ENCODE peak calls at places on chromosomes 16 and 17, in four cellular contexts. One of them, this sample, is unnamed.
A peak's percentile ranks its signal among the peaks of the same experiment; 100 is the strongest.

GRCh38 chr16:46620265-46621005 is 744 bp downstream of the SHCBP1 start:
- DNase-seq in aorta: no peak
- DNase-seq in mesenchymal stem cell: peak; percentile 30
- DNase-seq in effector memory CD4-positive, alpha-beta T cell: no peak
- DNase-seq in this sample: no peak

GRCh38 chr17:21595086-21595485 is 97.2 kb upstream of the KCNJ18 start:
- DNase-seq in mesenchymal stem cell: no peak
- DNase-seq in aorta: no peak
- DNase-seq in effector memory CD4-positive, alpha-beta T cell: no peak
- DNase-seq in this sample: no peak

GRCh38 chr17:76083536-76083935 is 4.6 kb downstream of the ZACN start:
- DNase-seq in aorta: peak; percentile 63
- DNase-seq in effector memory CD4-positive, alpha-beta T cell: no peak
- DNase-seq in mesenchymal stem cell: no peak
- DNase-seq in this sample: no peak

GRCh38 chr17:80025140-80025539 is 10.5 kb downstream of the TBC1D16 start:
- DNase-seq in aorta: peak; percentile 63
- DNase-seq in effector memory CD4-positive, alpha-beta T cell: no peak
- DNase-seq in mesenchymal stem cell: peak; percentile 34
- DNase-seq in this sample: no peak

GRCh38 chr17:15321556-15322250 is 19.7 kb downstream of the TEKT3 start:
- DNase-seq in aorta: no peak
- DNase-seq in effector memory CD4-positive, alpha-beta T cell: no peak
- DNase-seq in mesenchymal stem cell: no peak
- DNase-seq in this sample: no peak

GRCh38 chr17:17944253-17944652 is 27.9 kb downstream of the TOM1L2 start:
- DNase-seq in aorta: peak; percentile 41
- DNase-seq in mesenchymal stem cell: no peak
- DNase-seq in effector memory CD4-positive, alpha-beta T cell: no peak
- DNase-seq in this sample: no peak

GRCh38 chr16:29836623-29837022 is 16.4 kb downstream of the MVP start:
- DNase-seq in effector memory CD4-positive, alpha-beta T cell: no peak
- DNase-seq in aorta: no peak
- DNase-seq in mesenchymal stem cell: no peak
- DNase-seq in this sample: no peak

GRCh38 chr17:15341385-15341849 is at the start of gene TEKT3:
- DNase-seq in aorta: peak; percentile 93
- DNase-seq in effector memory CD4-positive, alpha-beta T cell: no peak
- DNase-seq in mesenchymal stem cell: peak; percentile 79
- DNase-seq in this sample: no peak

GRCh38 chr16:31080756-31081419 is 6.7 kb downstream of the ZNF646 start:
- DNase-seq in aorta: no peak
- DNase-seq in effector memory CD4-positive, alpha-beta T cell: no peak
- DNase-seq in mesenchymal stem cell: no peak
- DNase-seq in this sample: no peak

GRCh38 chr16:86515780-86516617 is 5.7 kb downstream of the FOXF1 start:
- DNase-seq in mesenchymal stem cell: peak; percentile 50
- DNase-seq in effector memory CD4-positive, alpha-beta T cell: no peak
- DNase-seq in aorta: peak; percentile 69
- DNase-seq in this sample: no peak

GRCh38 chr17:37118738-37119137 is 170.0 kb downstream of the AATF start:
- DNase-seq in mesenchymal stem cell: no peak
- DNase-seq in effector memory CD4-positive, alpha-beta T cell: no peak
- DNase-seq in aorta: no peak
- DNase-seq in this sample: no peak

GRCh38 chr17:77144227-77144626 is 3.5 kb downstream of the SEC14L1 start:
- DNase-seq in aorta: no peak
- DNase-seq in effector memory CD4-positive, alpha-beta T cell: no peak
- DNase-seq in mesenchymal stem cell: no peak
- DNase-seq in this sample: no peak

GRCh38 chr16:53166099-53166498 is 111.3 kb downstream of the CHD9 start:
- DNase-seq in mesenchymal stem cell: peak; percentile 41
- DNase-seq in effector memory CD4-positive, alpha-beta T cell: no peak
- DNase-seq in aorta: no peak
- DNase-seq in this sample: no peak

GRCh38 chr16:14669776-14670175 is 24.3 kb downstream of the PLA2G10 start:
- DNase-seq in mesenchymal stem cell: no peak
- DNase-seq in aorta: peak; percentile 57
- DNase-seq in effector memory CD4-positive, alpha-beta T cell: no peak
- DNase-seq in this sample: no peak

GRCh38 chr16:81319221-81319912 is 4.6 kb downstream of the GAN start:
- DNase-seq in mesenchymal stem cell: peak; percentile 60
- DNase-seq in aorta: no peak
- DNase-seq in effector memory CD4-positive, alpha-beta T cell: no peak
- DNase-seq in this sample: no peak

GRCh38 chr17:78252111-78252634 is 20.7 kb downstream of the TMEM235 start:
- DNase-seq in mesenchymal stem cell: no peak
- DNase-seq in effector memory CD4-positive, alpha-beta T cell: peak; percentile 63
- DNase-seq in aorta: peak; percentile 71
- DNase-seq in this sample: peak; percentile 68

GRCh38 chr17:8095361-8095760 is 7.8 kb upstream of the ALOX12B start:
- DNase-seq in aorta: no peak
- DNase-seq in effector memory CD4-positive, alpha-beta T cell: no peak
- DNase-seq in mesenchymal stem cell: no peak
- DNase-seq in this sample: no peak

GRCh38 chr17:10316986-10317834 is 55.6 kb downstream of the MYH13 start:
- DNase-seq in mesenchymal stem cell: peak; percentile 26
- DNase-seq in effector memory CD4-positive, alpha-beta T cell: no peak
- DNase-seq in aorta: peak; percentile 87
- DNase-seq in this sample: no peak

GRCh38 chr16:35252356-35252936 is 1793.0 kb downstream of the TP53TG3F start:
- DNase-seq in effector memory CD4-positive, alpha-beta T cell: no peak
- DNase-seq in mesenchymal stem cell: no peak
- DNase-seq in aorta: no peak
- DNase-seq in this sample: no peak

GRCh38 chr17:2222901-2223616 is 80.5 kb downstream of the SMG6 start:
- DNase-seq in aorta: no peak
- DNase-seq in mesenchymal stem cell: peak; percentile 60
- DNase-seq in effector memory CD4-positive, alpha-beta T cell: peak; percentile 56
- DNase-seq in this sample: peak; percentile 68

GRCh38 chr16:85227924-85228462 is 115.7 kb upstream of the CIBAR2 start:
- DNase-seq in aorta: peak; percentile 85
- DNase-seq in effector memory CD4-positive, alpha-beta T cell: no peak
- DNase-seq in mesenchymal stem cell: peak; percentile 90
- DNase-seq in this sample: no peak

DNA sequence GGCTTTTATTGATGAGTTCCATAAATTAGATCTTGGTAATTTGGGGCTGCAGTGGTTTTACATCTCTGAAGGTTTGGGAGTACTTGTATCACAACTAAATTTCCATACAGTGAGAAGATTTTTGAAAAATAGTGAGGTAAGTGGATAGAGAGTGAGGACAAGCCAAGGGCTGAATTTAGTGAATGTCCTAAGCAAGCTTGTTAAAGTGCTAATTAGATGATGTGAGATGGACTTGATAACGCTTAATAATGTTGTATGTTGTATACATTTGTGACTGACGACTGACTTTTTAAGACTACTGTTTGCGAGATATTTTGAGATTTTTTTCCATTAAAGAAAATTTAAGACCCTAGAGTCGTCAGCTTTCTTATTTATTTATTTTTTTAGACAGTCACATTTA is 3.9 kb downstream of the NFATC3 start:
- DNase-seq in effector memory CD4-positive, alpha-beta T cell: no peak
- DNase-seq in mesenchymal stem cell: no peak
- DNase-seq in aorta: no peak
- DNase-seq in this sample: no peak
- H3K4me3 ChIP-seq in effector memory CD4-positive, alpha-beta T cell: no peak overlapping the region
- H3K4me3 ChIP-seq in mesenchymal stem cell: no peak overlapping the region
- H3K4me3 ChIP-seq in aorta: no peak overlapping the region
- H3K4me3 ChIP-seq in this sample: peak overlapping the region; percentile 25

DNA sequence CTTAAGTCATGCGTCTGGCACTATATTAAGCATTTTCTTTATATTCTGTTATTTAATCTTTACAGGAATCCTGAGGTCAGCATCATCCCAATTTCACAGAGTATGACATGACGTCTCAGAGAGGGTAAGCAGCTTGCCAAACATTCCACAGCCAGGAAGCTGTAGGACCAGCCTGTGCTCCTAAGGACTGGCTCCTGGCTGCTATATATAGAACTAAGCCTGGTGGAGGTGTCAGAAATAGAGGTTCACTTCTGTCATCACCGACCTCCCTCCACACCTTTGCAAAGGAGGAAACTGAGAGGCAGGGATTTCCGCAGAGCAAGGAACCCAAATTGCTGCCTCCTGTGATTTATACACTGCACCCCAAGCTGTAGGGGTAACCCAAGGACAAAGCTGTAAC is 37.9 kb upstream of the NDRG4 start:
- DNase-seq in effector memory CD4-positive, alpha-beta T cell: no peak
- DNase-seq in aorta: no peak
- DNase-seq in mesenchymal stem cell: no peak
- DNase-seq in this sample: no peak
- H3K27me3 ChIP-seq in effector memory CD4-positive, alpha-beta T cell: peaks cover 27% of the 10 kb centered on the region
- H3K27me3 ChIP-seq in aorta: no peaks in the 10 kb centered on the region
- H3K27me3 ChIP-seq in mesenchymal stem cell: peaks cover 46% of the 10 kb centered on the region
- H3K27me3 ChIP-seq in this sample: peaks cover 23% of the 10 kb centered on the region

GRCh38 chr17:28662527-28662829 is 473 bp downstream of the SUPT6H start:
- DNase-seq in mesenchymal stem cell: no peak
- DNase-seq in aorta: no peak
- DNase-seq in effector memory CD4-positive, alpha-beta T cell: no peak
- DNase-seq in this sample: no peak
- H3K36me3 ChIP-seq in mesenchymal stem cell: peaks cover 32% of the 10 kb centered on the region
- H3K36me3 ChIP-seq in aorta: no peaks in the 10 kb centered on the region
- H3K36me3 ChIP-seq in effector memory CD4-positive, alpha-beta T cell: no peaks in the 10 kb centered on the region
- H3K36me3 ChIP-seq in this sample: peaks cover 5% of the 10 kb centered on the region

GRCh38 chr17:19646788-19647696 is 1.5 kb upstream of the ALDH3A2 start:
- DNase-seq in aorta: no peak
- DNase-seq in effector memory CD4-positive, alpha-beta T cell: no peak
- DNase-seq in mesenchymal stem cell: peak; percentile 35
- DNase-seq in this sample: no peak
- H3K4me3 ChIP-seq in aorta: no peak overlapping the region
- H3K4me3 ChIP-seq in effector memory CD4-positive, alpha-beta T cell: peak overlapping the region; percentile 96
- H3K4me3 ChIP-seq in mesenchymal stem cell: peak overlapping the region; percentile 85
- H3K4me3 ChIP-seq in this sample: no peak overlapping the region

GRCh38 chr16:1532771-1533170 is 695 bp upstream of the TMEM204 start:
- DNase-seq in mesenchymal stem cell: no peak
- DNase-seq in effector memory CD4-positive, alpha-beta T cell: no peak
- DNase-seq in aorta: no peak
- DNase-seq in this sample: no peak

GRCh38 chr16:1531638-1531910 is 1.9 kb upstream of the TMEM204 start:
- DNase-seq in effector memory CD4-positive, alpha-beta T cell: no peak
- DNase-seq in mesenchymal stem cell: no peak
- DNase-seq in aorta: no peak
- DNase-seq in this sample: no peak

GRCh38 chr16:1530883-1531637 is 2.4 kb upstream of the TMEM204 start:
- DNase-seq in mesenchymal stem cell: peak; percentile 90
- DNase-seq in effector memory CD4-positive, alpha-beta T cell: no peak
- DNase-seq in aorta: no peak
- DNase-seq in this sample: no peak

GRCh38 chr16:1533443-1533951 is at the start of gene TMEM204:
- DNase-seq in effector memory CD4-positive, alpha-beta T cell: no peak
- DNase-seq in mesenchymal stem cell: peak; percentile 72
- DNase-seq in aorta: peak; percentile 88
- DNase-seq in this sample: no peak

GRCh38 chr16:1532081-1532760 is 1.2 kb upstream of the TMEM204 start:
- DNase-seq in effector memory CD4-positive, alpha-beta T cell: no peak
- DNase-seq in mesenchymal stem cell: peak; percentile 38
- DNase-seq in aorta: no peak
- DNase-seq in this sample: no peak
- H3K27me3 ChIP-seq in effector memory CD4-positive, alpha-beta T cell: no peaks in the 10 kb centered on the region
- H3K27me3 ChIP-seq in mesenchymal stem cell: no peaks in the 10 kb centered on the region
- H3K27me3 ChIP-seq in aorta: no peaks in the 10 kb centered on the region
- H3K27me3 ChIP-seq in this sample: no peaks in the 10 kb centered on the region

GRCh38 chr16:69741519-69741918 is 13.2 kb downstream of the NOB1 start:
- DNase-seq in aorta: no peak
- DNase-seq in effector memory CD4-positive, alpha-beta T cell: no peak
- DNase-seq in mesenchymal stem cell: peak; percentile 30
- DNase-seq in this sample: no peak
- H3K36me3 ChIP-seq in aorta: peaks cover 6% of the 10 kb centered on the region
- H3K36me3 ChIP-seq in effector memory CD4-positive, alpha-beta T cell: peaks cover 60% of the 10 kb centered on the region
- H3K36me3 ChIP-seq in mesenchymal stem cell: peaks cover 70% of the 10 kb centered on the region
- H3K36me3 ChIP-seq in this sample: peaks cover 36% of the 10 kb centered on the region

GRCh38 chr17:16379654-16380053 is 1.2 kb upstream of the UBB start:
- DNase-seq in aorta: no peak
- DNase-seq in effector memory CD4-positive, alpha-beta T cell: no peak
- DNase-seq in mesenchymal stem cell: no peak
- DNase-seq in this sample: no peak
- H3K4me3 ChIP-seq in aorta: no peak overlapping the region
- H3K4me3 ChIP-seq in effector memory CD4-positive, alpha-beta T cell: no peak overlapping the region
- H3K4me3 ChIP-seq in mesenchymal stem cell: no peak overlapping the region
- H3K4me3 ChIP-seq in this sample: no peak overlapping the region

DNA sequence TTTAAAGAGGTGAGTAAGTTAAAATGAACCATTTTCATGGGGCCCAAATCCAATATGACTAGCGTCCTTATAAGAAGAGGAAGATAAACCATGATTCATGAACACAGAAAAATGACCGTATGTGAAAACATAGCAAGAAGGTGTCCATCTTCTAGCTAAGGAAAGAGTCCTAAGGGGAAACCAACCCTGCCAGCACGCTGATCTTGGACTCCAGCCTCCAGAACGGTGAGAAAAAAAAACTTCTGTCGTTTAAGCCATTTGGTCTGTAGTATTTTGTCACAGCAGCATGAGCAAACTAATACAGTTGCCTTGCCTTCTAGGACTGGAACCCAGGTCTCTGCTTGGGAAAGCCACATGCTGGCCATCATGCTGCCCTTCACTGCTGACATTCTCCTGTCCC is 4.2 kb upstream of the TMEM132E start:
- DNase-seq in mesenchymal stem cell: no peak
- DNase-seq in effector memory CD4-positive, alpha-beta T cell: no peak
- DNase-seq in aorta: no peak
- DNase-seq in this sample: no peak
- H3K27me3 ChIP-seq in mesenchymal stem cell: peaks cover 41% of the 10 kb centered on the region
- H3K27me3 ChIP-seq in effector memory CD4-positive, alpha-beta T cell: peaks cover 21% of the 10 kb centered on the region
- H3K27me3 ChIP-seq in aorta: peaks cover 2% of the 10 kb centered on the region
- H3K27me3 ChIP-seq in this sample: peaks cover 17% of the 10 kb centered on the region

This sample was measured in CD8-positive, alpha-beta memory T cell.